ENCODE peak calls at places on chromosomes 3 and 15, in five cellular contexts. E, J, W, N and Z are unnamed samples.

GRCh38 chr3:122102191-122102935 is 47.2 kb downstream of the CD86 start:
- DNase-seq in W (no peak), N (no peak), E (no peak), J (no peak), Z (no peak)

GRCh38 chr3:26522919-26523318 is 99.7 kb upstream of the LRRC3B start:
- DNase-seq in J (no peak), E (no peak), N (no peak), W (no peak), Z (no peak)

GRCh38 chr15:49428392-49429095 is 5.5 kb downstream of the FGF7 start:
- DNase-seq in E (no peak), W (peak; percentile 65), J (no peak), N (no peak), Z (no peak)

GRCh38 chr15:74406992-74407705 is 26.6 kb downstream of the SEMA7A start:
- DNase-seq in W (peak; percentile 37), J (peak; percentile 31), E (no peak), N (peak; percentile 56), Z (peak; percentile 60)

GRCh38 chr15:73127302-73127936 is 75.2 kb downstream of the NEO1 start:
- DNase-seq in N (peak; percentile 26), J (peak; percentile 58), W (no peak), E (no peak), Z (no peak)

GRCh38 chr3:32309653-32310242 is 71.3 kb downstream of the CMTM8 start:
- DNase-seq in W (no peak), J (no peak), N (no peak), E (no peak), Z (no peak)

GRCh38 chr15:92817339-92817886 is 82.7 kb upstream of the CHD2 start:
- DNase-seq in E (peak; percentile 25), J (no peak), W (no peak), N (no peak), Z (no peak)

GRCh38 chr3:169579086-169579485 is 84.4 kb downstream of the MECOM start:
- DNase-seq in J (no peak), W (no peak), E (no peak), N (peak; percentile 43), Z (no peak)

GRCh38 chr3:129664040-129664646 is 57.7 kb upstream of the PLXND1 start:
- DNase-seq in W (no peak), J (no peak), N (no peak), E (no peak), Z (no peak)

GRCh38 chr15:53197426-53197839 is 407.3 kb upstream of the ONECUT1 start:
- DNase-seq in E (peak; percentile 37), W (peak; percentile 76), N (peak; percentile 81), J (peak; percentile 69), Z (peak; percentile 12)

GRCh38 chr3:41075958-41076357 is 123.3 kb upstream of the CTNNB1 start:
- DNase-seq in J (no peak), W (peak; percentile 86), E (no peak), N (no peak), Z (no peak)

GRCh38 chr15:80834906-80835305 is 55.7 kb downstream of the CEMIP start:
- DNase-seq in J (no peak), E (no peak), W (no peak), N (no peak), Z (no peak)
- H3K27ac ChIP-seq in J (no peak overlapping the region), E (no peak overlapping the region), W (no peak overlapping the region), N (no peak overlapping the region), Z (no peak overlapping the region)

DNA sequence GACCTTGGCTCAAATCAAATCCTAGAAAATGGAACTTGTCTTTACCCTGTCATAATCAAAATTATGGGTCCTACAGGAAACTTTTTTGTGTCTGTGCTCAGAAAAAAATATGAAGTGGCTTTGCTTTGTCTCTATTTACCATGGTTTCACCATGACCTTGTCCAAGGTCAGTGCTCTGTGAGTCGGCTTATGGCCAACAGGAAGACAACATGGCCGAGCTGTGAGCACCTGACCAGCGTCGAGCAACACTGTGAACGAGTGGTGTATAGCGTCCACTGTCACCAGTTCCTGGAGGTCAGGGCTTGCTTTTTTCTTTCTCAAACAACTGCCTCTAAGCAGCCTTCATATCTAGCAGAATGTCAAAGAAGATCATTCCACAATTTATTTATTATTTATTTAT is 67.9 kb downstream of the MYO1E start:
- DNase-seq in J (no peak), E (no peak), W (no peak), N (no peak), Z (no peak)
- H3K27ac ChIP-seq in J (peak overlapping the region; percentile 93), E (peak overlapping the region; percentile 23), W (no peak overlapping the region), N (no peak overlapping the region), Z (peak overlapping the region; percentile 87)

DNA sequence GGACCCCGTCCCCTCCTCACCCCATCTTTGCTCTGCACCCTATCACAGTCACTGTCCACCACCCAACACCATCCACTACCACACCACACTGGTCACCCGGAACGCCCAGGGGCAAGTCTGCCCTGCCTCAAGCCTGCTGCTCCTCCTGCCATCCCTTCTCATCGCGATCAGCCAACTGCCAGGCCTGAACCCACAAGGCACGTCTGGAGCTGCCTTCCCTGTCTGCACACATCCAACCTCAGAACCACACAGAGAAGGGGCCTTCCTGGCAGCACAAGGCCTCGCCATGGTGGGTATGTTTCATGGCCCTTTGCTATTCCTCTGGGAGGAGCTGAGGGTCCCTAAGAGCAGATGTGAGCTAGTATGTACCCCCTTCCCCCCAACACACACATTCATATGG is 3.4 kb upstream of the DUSP7 start:
- DNase-seq in J (no peak), E (no peak), N (no peak), W (no peak), Z (no peak)
- H3K27ac ChIP-seq in J (no peak overlapping the region), E (no peak overlapping the region), N (no peak overlapping the region), W (no peak overlapping the region), Z (peak overlapping the region; percentile 92)

GRCh38 chr3:186208328-186208989 is 99.6 kb upstream of the ETV5 start:
- DNase-seq in J (no peak), E (no peak), N (no peak), W (no peak), Z (no peak)
- H3K27ac ChIP-seq in J (no peak overlapping the region), E (peak overlapping the region; percentile 41), N (no peak overlapping the region), W (no peak overlapping the region), Z (no peak overlapping the region)

DNA sequence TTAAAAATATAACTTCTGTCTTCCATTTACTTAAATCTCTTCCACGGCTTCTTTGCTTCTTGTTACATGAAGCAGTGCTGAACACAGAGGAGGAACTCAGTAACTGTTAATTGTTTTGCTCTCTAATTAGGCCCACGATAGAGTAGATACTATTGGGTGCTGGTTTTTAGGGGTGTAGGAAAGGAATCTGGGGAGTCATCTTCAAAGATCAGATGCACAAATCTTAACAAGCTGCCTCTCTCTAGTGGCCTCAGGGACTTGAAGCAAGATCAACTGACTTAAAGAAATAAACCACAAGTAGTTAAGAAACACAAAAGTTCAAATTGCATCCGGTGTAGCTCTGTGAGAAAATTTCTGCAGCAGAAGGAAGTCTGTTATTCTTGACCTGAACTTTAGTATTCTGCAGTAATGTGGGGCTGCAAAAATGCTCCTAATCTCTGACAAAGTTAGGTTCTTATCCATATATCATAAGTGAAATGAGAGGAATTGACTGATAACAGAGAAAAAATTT is 51.6 kb downstream of the CHST2 start:
- DNase-seq in J (no peak), W (no peak), N (no peak), E (no peak), Z (no peak)
- H3K27ac ChIP-seq in J (no peak overlapping the region), W (no peak overlapping the region), N (no peak overlapping the region), E (peak overlapping the region; percentile 57), Z (no peak overlapping the region)

GRCh38 chr15:89814112-89814742 is 425 bp downstream of the ANPEP start:
- DNase-seq in W (peak; percentile 63), N (no peak), E (no peak), J (no peak), Z (no peak)
- H3K27ac ChIP-seq in W (no peak overlapping the region), N (no peak overlapping the region), E (peak overlapping the region; percentile 96), J (peak overlapping the region; percentile 89), Z (peak overlapping the region; percentile 32)